ENCODE peak calls at places on chromosomes 4 and X, in five cellular contexts. J is NCI-H1417; N is testis; H is stimulated activated CD4-positive, alpha-beta T cell treated with anti-CD3 and anti-CD28 coated beads, Interleukin-2, amount 100 ng/mL, for 48 hours; Q is activated effector memory CD4-positive, alpha-beta T cell treated with Interleukin-2 at 50 U/mL for 16 hours. W is an unnamed sample.

GRCh38 chr4:123898941-123899666 is 502.5 kb downstream of the SPRY1 start:
- DNase-seq in J (no peak), N (no peak), H (no peak), Q (no peak), W (no peak)

GRCh38 chrX:44784241-44784640 is 59.6 kb upstream of the DUSP21 start:
- DNase-seq in J (no peak), N (no peak), H (no peak), Q (no peak), W (no peak)

GRCh38 chr4:83108101-83108861 is 6.2 kb downstream of the PLAC8 start:
- DNase-seq in J (no peak), N (no peak), H (no peak), Q (no peak), W (no peak)

GRCh38 chr4:79174855-79175254 is 151.0 kb downstream of the NAA11 start:
- DNase-seq in J (no peak), N (peak; percentile 21), H (no peak), Q (no peak), W (no peak)

GRCh38 chr4:102715057-102715456 is 45.7 kb downstream of the MANBA start:
- DNase-seq in J (no peak), N (no peak), H (no peak), Q (no peak), W (no peak)

GRCh38 chrX:29470029-29470428 is 745.3 kb upstream of the MAGEB2 start:
- DNase-seq in J (no peak), N (no peak), H (no peak), Q (no peak), W (no peak)

GRCh38 chr4:39528056-39528465 is 822 bp upstream of the UGDH start:
- DNase-seq in J (no peak), N (no peak), H (no peak), Q (no peak), W (peak; percentile 63)

GRCh38 chr4:81195475-81195874 is 19.5 kb downstream of the PRKG2 start:
- DNase-seq in J (no peak), N (no peak), H (no peak), Q (no peak), W (no peak)

GRCh38 chrX:132092439-132093065 is 35.3 kb downstream of the FRMD7 start:
- DNase-seq in J (peak; percentile 78), N (peak; percentile 76), H (peak; percentile 40), Q (peak; percentile 14), W (peak; percentile 50)

GRCh38 chrX:63686878-63687714 is 97.9 kb downstream of the ARHGEF9 start:
- DNase-seq in J (peak; percentile 62), N (no peak), H (no peak), Q (no peak), W (peak; percentile 32)